ENCODE peak calls at places on chromosomes 7 and 10, in eight cellular contexts. C, W, B, X, M, V, A and Z are unnamed samples.

GRCh38 chr10:76902949-76903348 is 734.7 kb downstream of the KCNMA1 start:
- DNase-seq in C (no peak), W (no peak), B (peak), X (peak), M (no peak), V (no peak), A (no peak), Z (no peak)

GRCh38 chr7:42511027-42511426 is 274.0 kb upstream of the GLI3 start:
- DNase-seq in C (no peak), W (no peak), B (no peak), X (no peak), M (no peak), V (no peak), A (no peak), Z (no peak)

GRCh38 chr7:2897023-2897422 is 52.9 kb upstream of the GNA12 start:
- DNase-seq in C (no peak), W (no peak), B (no peak), X (no peak), M (no peak), V (no peak), A (no peak), Z (no peak)

GRCh38 chr10:22832198-22832597 is 95.7 kb upstream of the ARMC3 start:
- DNase-seq in C (no peak), W (no peak), B (no peak), X (no peak), M (no peak), V (no peak), A (no peak), Z (no peak)

GRCh38 chr7:28432105-28432504 is 19.8 kb downstream of the CREB5 start:
- DNase-seq in C (no peak), W (no peak), B (peak), X (no peak), M (no peak), V (no peak), A (no peak), Z (no peak)

GRCh38 chr7:73622909-73623797 is 1.2 kb downstream of the MLXIPL start:
- DNase-seq in C (no peak), W (no peak), B (peak), X (peak), M (no peak), V (no peak), A (no peak), Z (peak)

GRCh38 chr7:127900116-127900515 is 131.1 kb downstream of the LRRC4 start:
- DNase-seq in C (no peak), W (no peak), B (no peak), X (no peak), M (no peak), V (no peak), A (no peak), Z (no peak)

GRCh38 chr10:83983578-83984255 is 155.6 kb upstream of the GHITM start:
- DNase-seq in C (no peak), W (no peak), B (no peak), X (no peak), M (no peak), V (no peak), A (peak), Z (peak)

GRCh38 chr10:98030093-98030821 is at the start of gene CRTAC1:
- DNase-seq in C (peak), W (peak), B (peak), X (peak), M (peak), V (no peak), A (no peak), Z (peak)

GRCh38 chr10:17779761-17780160 is 27.8 kb downstream of the TMEM236 start:
- DNase-seq in C (no peak), W (no peak), B (no peak), X (no peak), M (peak), V (no peak), A (no peak), Z (no peak)

GRCh38 chr10:76082232-76082631 is 650.8 kb downstream of the LRMDA start:
- DNase-seq in C (no peak), W (no peak), B (no peak), X (no peak), M (no peak), V (no peak), A (no peak), Z (no peak)

GRCh38 chr10:133466683-133467275 is 13.0 kb downstream of the SCART1 start:
- DNase-seq in C (peak), W (no peak), B (no peak), X (no peak), M (no peak), V (no peak), A (peak), Z (peak)

GRCh38 chr7:43138710-43139601 is 26.5 kb downstream of the HECW1 start:
- DNase-seq in C (no peak), W (no peak), B (no peak), X (no peak), M (no peak), V (no peak), A (no peak), Z (no peak)

GRCh38 chr7:51040777-51041176 is 258.1 kb upstream of the GRB10 start:
- DNase-seq in C (no peak), W (no peak), B (no peak), X (no peak), M (no peak), V (no peak), A (no peak), Z (no peak)

GRCh38 chr10:114874827-114875541 is 53.4 kb downstream of the FHIP2A start:
- DNase-seq in C (peak), W (no peak), B (no peak), X (peak), M (no peak), V (no peak), A (no peak), Z (no peak)

GRCh38 chr10:88194041-88194887 is 330.8 kb downstream of the PTEN start:
- DNase-seq in C (no peak), W (no peak), B (peak), X (no peak), M (no peak), V (peak), A (no peak), Z (peak)

GRCh38 chr7:132779164-132779563 is 202.9 kb upstream of the PLXNA4 start:
- DNase-seq in C (no peak), W (no peak), B (no peak), X (no peak), M (no peak), V (no peak), A (no peak), Z (no peak)

GRCh38 chr7:1906087-1906830 is 236.2 kb downstream of the ELFN1 start:
- DNase-seq in C (peak), W (no peak), B (peak), X (no peak), M (no peak), V (no peak), A (no peak), Z (no peak)

GRCh38 chr7:17229257-17229656 is 69.2 kb upstream of the AHR start:
- DNase-seq in C (no peak), W (no peak), B (no peak), X (no peak), M (no peak), V (no peak), A (no peak), Z (no peak)

GRCh38 chr10:114603943-114604342 is 54.1 kb downstream of the ABLIM1 start:
- DNase-seq in C (no peak), W (no peak), B (no peak), X (peak), M (peak), V (no peak), A (no peak), Z (no peak)

GRCh38 chr10:26803849-26804248 is 56.9 kb downstream of the ABI1 start:
- DNase-seq in C (no peak), W (no peak), B (no peak), X (no peak), M (no peak), V (no peak), A (no peak), Z (no peak)

GRCh38 chr7:45160374-45160773 is 2.8 kb downstream of the RAMP3 start:
- DNase-seq in C (peak), W (no peak), B (peak), X (no peak), M (no peak), V (no peak), A (peak), Z (no peak)

GRCh38 chr10:50497758-50498157 is 126.0 kb downstream of the SGMS1 start:
- DNase-seq in C (no peak), W (no peak), B (no peak), X (peak), M (no peak), V (no peak), A (no peak), Z (no peak)

GRCh38 chr7:142158741-142159496 is 47.4 kb downstream of the MGAM2 start:
- DNase-seq in C (no peak), W (no peak), B (no peak), X (no peak), M (no peak), V (no peak), A (no peak), Z (no peak)

GRCh38 chr7:35695628-35695888 is 623 bp upstream of the HERPUD2 start:
- DNase-seq in C (no peak), W (no peak), B (no peak), X (no peak), M (no peak), V (no peak), A (no peak), Z (no peak)

GRCh38 chr10:6069101-6069931 is 7.1 kb upstream of the IL2RA start:
- DNase-seq in C (no peak), W (no peak), B (no peak), X (no peak), M (no peak), V (no peak), A (no peak), Z (no peak)